ENCODE peak calls at places on chromosomes 5 and 9, in eight cellular contexts. One of them, this sample, is unnamed.
A peak's percentile ranks its signal among the peaks of the same experiment; 100 is the strongest.

GRCh38 chr9:130174920-130175321 is 2.7 kb downstream of the NCS1 start:
- DNase-seq in keratinocyte: no peak
- DNase-seq in prostate gland: no peak
- DNase-seq in AG20443: no peak
- DNase-seq in NB4: no peak
- DNase-seq in KBM-7: no peak
- DNase-seq in NCI-H82: no peak
- DNase-seq in activated T-helper 9 cell treated with anti-CD3 and anti-CD28 coated beads, Interleukin-2, amount 50 U/mL, for 16 hours: no peak
- DNase-seq in this sample: no peak

GRCh38 chr5:155728146-155728856 is 598.7 kb upstream of the SGCD start:
- DNase-seq in keratinocyte: no peak
- DNase-seq in prostate gland: peak; percentile 54
- DNase-seq in AG20443: peak; percentile 85
- DNase-seq in NB4: no peak
- DNase-seq in KBM-7: no peak
- DNase-seq in NCI-H82: peak; percentile 84
- DNase-seq in activated T-helper 9 cell treated with anti-CD3 and anti-CD28 coated beads, Interleukin-2, amount 50 U/mL, for 16 hours: no peak
- DNase-seq in this sample: no peak

GRCh38 chr9:113993838-113994540 is 84.1 kb downstream of the AMBP start:
- DNase-seq in keratinocyte: no peak
- DNase-seq in prostate gland: peak; percentile 96
- DNase-seq in AG20443: peak; percentile 64
- DNase-seq in NB4: no peak
- DNase-seq in KBM-7: no peak
- DNase-seq in NCI-H82: no peak
- DNase-seq in activated T-helper 9 cell treated with anti-CD3 and anti-CD28 coated beads, Interleukin-2, amount 50 U/mL, for 16 hours: no peak
- DNase-seq in this sample: no peak

GRCh38 chr9:36041491-36041890 is 4.8 kb downstream of the RECK start:
- DNase-seq in keratinocyte: no peak
- DNase-seq in prostate gland: no peak
- DNase-seq in AG20443: no peak
- DNase-seq in NB4: peak; percentile 32
- DNase-seq in KBM-7: peak; percentile 81
- DNase-seq in NCI-H82: no peak
- DNase-seq in activated T-helper 9 cell treated with anti-CD3 and anti-CD28 coated beads, Interleukin-2, amount 50 U/mL, for 16 hours: no peak
- DNase-seq in this sample: peak; percentile 65

GRCh38 chr5:6626494-6626893 is 6.3 kb downstream of the NSUN2 start:
- DNase-seq in keratinocyte: no peak
- DNase-seq in prostate gland: no peak
- DNase-seq in AG20443: no peak
- DNase-seq in NB4: no peak
- DNase-seq in KBM-7: no peak
- DNase-seq in NCI-H82: no peak
- DNase-seq in activated T-helper 9 cell treated with anti-CD3 and anti-CD28 coated beads, Interleukin-2, amount 50 U/mL, for 16 hours: no peak
- DNase-seq in this sample: no peak

GRCh38 chr5:36703245-36703860 is 96.9 kb downstream of the SLC1A3 start:
- DNase-seq in keratinocyte: no peak
- DNase-seq in prostate gland: no peak
- DNase-seq in AG20443: peak; percentile 19
- DNase-seq in NB4: no peak
- DNase-seq in KBM-7: no peak
- DNase-seq in NCI-H82: no peak
- DNase-seq in activated T-helper 9 cell treated with anti-CD3 and anti-CD28 coated beads, Interleukin-2, amount 50 U/mL, for 16 hours: no peak
- DNase-seq in this sample: no peak

GRCh38 chr5:44372028-44372427 is 17.2 kb downstream of the FGF10 start:
- DNase-seq in keratinocyte: no peak
- DNase-seq in prostate gland: no peak
- DNase-seq in AG20443: peak; percentile 9
- DNase-seq in NB4: no peak
- DNase-seq in KBM-7: no peak
- DNase-seq in NCI-H82: peak; percentile 0
- DNase-seq in activated T-helper 9 cell treated with anti-CD3 and anti-CD28 coated beads, Interleukin-2, amount 50 U/mL, for 16 hours: no peak
- DNase-seq in this sample: no peak

GRCh38 chr9:33236571-33236970 is 3.4 kb upstream of the SPINK4 start:
- DNase-seq in keratinocyte: no peak
- DNase-seq in prostate gland: no peak
- DNase-seq in AG20443: peak; percentile 34
- DNase-seq in NB4: no peak
- DNase-seq in KBM-7: no peak
- DNase-seq in NCI-H82: no peak
- DNase-seq in activated T-helper 9 cell treated with anti-CD3 and anti-CD28 coated beads, Interleukin-2, amount 50 U/mL, for 16 hours: no peak
- DNase-seq in this sample: no peak

GRCh38 chr5:170393958-170394357 is 4.8 kb upstream of the KCNMB1 start:
- DNase-seq in keratinocyte: no peak
- DNase-seq in prostate gland: no peak
- DNase-seq in AG20443: no peak
- DNase-seq in NB4: no peak
- DNase-seq in KBM-7: no peak
- DNase-seq in NCI-H82: no peak
- DNase-seq in activated T-helper 9 cell treated with anti-CD3 and anti-CD28 coated beads, Interleukin-2, amount 50 U/mL, for 16 hours: no peak
- DNase-seq in this sample: no peak

GRCh38 chr9:19404278-19405075 is 4.3 kb upstream of the ACER2 start:
- DNase-seq in keratinocyte: peak; percentile 94
- DNase-seq in prostate gland: peak; percentile 40
- DNase-seq in AG20443: no peak
- DNase-seq in NB4: no peak
- DNase-seq in KBM-7: no peak
- DNase-seq in NCI-H82: no peak
- DNase-seq in activated T-helper 9 cell treated with anti-CD3 and anti-CD28 coated beads, Interleukin-2, amount 50 U/mL, for 16 hours: no peak
- DNase-seq in this sample: no peak

GRCh38 chr9:113350338-113350672 is 964 bp downstream of the BSPRY start:
- DNase-seq in keratinocyte: no peak
- DNase-seq in prostate gland: no peak
- DNase-seq in AG20443: no peak
- DNase-seq in NB4: no peak
- DNase-seq in KBM-7: no peak
- DNase-seq in NCI-H82: peak; percentile 73
- DNase-seq in activated T-helper 9 cell treated with anti-CD3 and anti-CD28 coated beads, Interleukin-2, amount 50 U/mL, for 16 hours: no peak
- DNase-seq in this sample: no peak

GRCh38 chr9:121088576-121088975 is 13.8 kb downstream of the CNTRL start:
- DNase-seq in keratinocyte: no peak
- DNase-seq in prostate gland: no peak
- DNase-seq in AG20443: no peak
- DNase-seq in NB4: peak; percentile 70
- DNase-seq in KBM-7: peak; percentile 82
- DNase-seq in NCI-H82: no peak
- DNase-seq in activated T-helper 9 cell treated with anti-CD3 and anti-CD28 coated beads, Interleukin-2, amount 50 U/mL, for 16 hours: no peak
- DNase-seq in this sample: peak; percentile 40

This sample was measured in GDM1.